ENCODE peak calls at places on chromosomes 7 and 10, in six cellular contexts. C is IMR-90, V is endodermal cell, K is K562, S is adipocyte, P is endothelial cell of umbilical vein. Z is an unnamed sample.

GRCh38 chr7:105003275-105003674 is 10.7 kb upstream of the KMT2E start:
- DNase-seq in C (peak), V (no peak), P (peak), K (no peak), S (peak), Z (no peak)

GRCh38 chr7:35508623-35509400 is 186.1 kb downstream of the HERPUD2 start:
- DNase-seq in K (no peak), C (no peak), S (peak), V (no peak), P (no peak), Z (no peak)

GRCh38 chr10:71970331-71970730 is 6.1 kb downstream of the CHST3 start:
- DNase-seq in S (peak), V (peak), K (peak), P (no peak), C (no peak), Z (peak)

GRCh38 chr10:68330852-68331454 is 911 bp upstream of the HNRNPH3 start:
- DNase-seq in V (peak), S (no peak), K (no peak), C (peak), P (no peak), Z (no peak)

GRCh38 chr10:86963341-86963919 is 4.9 kb upstream of the ADIRF start:
- DNase-seq in P (no peak), V (no peak), C (no peak), K (no peak), S (no peak), Z (no peak)

GRCh38 chr7:48052748-48053147 is 17.4 kb downstream of the C7orf57 start:
- DNase-seq in K (no peak), P (no peak), C (peak), V (no peak), S (no peak), Z (no peak)

GRCh38 chr7:102044641-102044983 is 227.2 kb downstream of the CUX1 start:
- DNase-seq in S (no peak), P (no peak), C (no peak), K (no peak), V (no peak), Z (no peak)

GRCh38 chr10:75209325-75210192 is 1.0 kb upstream of the VDAC2 start:
- DNase-seq in S (peak), C (peak), P (peak), V (peak), K (peak), Z (no peak)

DNA sequence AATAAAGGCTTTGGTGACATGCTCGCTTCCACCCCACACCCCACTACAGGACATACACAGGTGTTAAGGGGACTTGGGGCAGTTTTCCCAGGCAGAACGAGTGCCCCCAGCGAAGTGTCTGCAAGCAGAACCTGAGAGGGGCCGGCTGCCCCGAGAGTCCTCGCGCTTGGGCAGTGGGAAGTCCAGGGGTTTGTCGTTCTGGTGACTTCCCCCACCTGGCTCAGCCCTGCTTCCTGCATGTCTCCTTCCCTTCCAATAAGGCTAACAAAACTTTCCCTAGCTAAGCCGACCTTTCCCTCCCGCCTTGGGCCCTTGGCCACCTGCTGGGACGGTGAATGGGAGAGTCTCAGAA is 916 bp downstream of the VWA2 start:
- DNase-seq in V (peak), K (no peak), P (no peak), C (no peak), S (no peak), Z (no peak)
- H3K9ac ChIP-seq in V (no peak), K (no peak), P (no peak), C (no peak), S (no peak), Z (peak)

DNA sequence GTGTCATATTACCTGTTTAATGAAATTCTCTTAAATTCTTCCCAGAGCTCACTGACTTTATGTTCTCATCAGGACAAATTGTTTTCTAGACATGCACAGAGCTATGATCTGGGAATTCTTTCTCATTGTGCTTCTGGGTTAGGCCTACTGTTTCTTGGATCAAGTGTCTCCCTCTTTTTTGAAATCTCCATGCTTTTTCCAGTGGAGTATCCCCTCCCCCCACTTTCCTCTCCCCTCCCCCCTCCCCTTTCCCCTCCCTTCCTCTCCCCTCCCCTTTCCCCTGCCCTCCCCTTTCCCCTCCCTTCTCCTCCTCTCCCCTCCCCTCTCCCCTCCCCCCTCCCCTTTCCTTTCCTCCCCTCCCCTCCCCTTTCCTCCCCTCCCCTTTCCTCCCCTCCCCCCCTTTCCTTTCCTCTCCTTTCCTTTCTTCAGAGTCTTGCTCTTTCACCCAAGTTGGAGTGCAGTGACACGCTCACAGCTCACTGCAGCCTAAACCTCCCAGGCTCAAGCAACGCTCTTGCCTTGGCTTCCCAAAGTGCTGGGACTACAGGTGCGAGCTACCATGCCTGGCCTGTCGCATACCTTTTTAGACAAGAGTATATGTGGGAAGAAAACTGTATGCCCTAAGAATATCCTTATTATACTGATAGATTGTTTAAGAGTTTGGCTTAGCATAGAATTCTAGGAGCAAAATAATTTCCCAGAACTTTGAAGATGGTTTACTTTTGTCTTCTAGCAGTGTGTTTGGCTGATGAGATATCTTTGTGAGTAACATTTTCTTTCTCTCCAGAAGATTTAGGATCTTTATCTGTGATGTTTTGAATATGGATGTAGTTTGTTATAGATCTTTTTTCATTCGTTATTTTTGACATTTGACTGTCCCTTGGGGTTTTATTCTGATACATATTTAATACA is 2.5 kb downstream of the DYNC2I1 start:
- DNase-seq in S (no peak), C (no peak), K (no peak), P (no peak), V (peak), Z (peak)
- H3K9ac ChIP-seq in S (peak), C (no peak), K (peak), P (no peak), V (no peak), Z (no peak)

DNA sequence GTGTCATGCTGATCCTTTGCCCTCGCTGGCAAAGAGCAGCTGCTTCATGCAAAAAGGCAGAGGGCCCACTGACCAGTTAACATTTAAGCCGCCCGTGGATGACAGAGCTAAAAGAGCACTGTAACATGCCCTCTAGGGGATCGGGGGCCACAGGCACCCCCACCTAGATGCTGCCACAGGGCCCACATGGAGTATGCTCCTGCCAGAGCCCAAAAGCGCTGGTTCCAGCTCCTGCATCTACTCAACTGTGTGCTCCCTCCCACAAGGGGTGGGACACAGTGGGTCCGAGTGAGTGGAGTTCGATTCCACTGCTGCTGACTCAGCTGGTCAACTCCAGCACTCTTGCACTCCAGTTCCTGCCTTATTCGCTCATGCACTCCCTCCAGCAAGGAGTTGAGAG is 199.8 kb upstream of the CNTNAP2 start:
- DNase-seq in S (no peak), V (no peak), C (no peak), P (no peak), K (no peak), Z (no peak)
- H3K9ac ChIP-seq in S (no peak), V (no peak), C (no peak), P (no peak), K (no peak), Z (no peak)

GRCh38 chr7:159010411-159010810 is 134.3 kb downstream of the VIPR2 start:
- DNase-seq in S (no peak), K (no peak), C (no peak), V (no peak), P (no peak), Z (no peak)
- H3K9ac ChIP-seq in S (no peak), K (no peak), C (no peak), V (no peak), P (no peak), Z (no peak)

GRCh38 chr10:110567201-110568054 is at the start of gene SMC3:
- DNase-seq in C (peak), S (peak), K (peak), V (peak), P (peak), Z (peak)

GRCh38 chr10:110569736-110570135 is 2.2 kb downstream of the SMC3 start:
- DNase-seq in V (no peak), C (no peak), P (no peak), S (no peak), K (no peak), Z (no peak)

GRCh38 chr10:110571093-110571743 is 3.7 kb downstream of the SMC3 start:
- DNase-seq in V (no peak), C (no peak), S (no peak), P (no peak), K (no peak), Z (no peak)

GRCh38 chr10:110568055-110568735 is 700 bp downstream of the SMC3 start:
- DNase-seq in C (no peak), V (peak), S (peak), P (peak), K (no peak), Z (no peak)

GRCh38 chr10:110569120-110569519 is 1.6 kb downstream of the SMC3 start:
- DNase-seq in V (no peak), C (no peak), P (no peak), S (no peak), K (no peak), Z (no peak)
- H3K9ac ChIP-seq in V (peak), C (no peak), P (peak), S (peak), K (no peak), Z (no peak)

GRCh38 chr10:118908487-118909280 is 120.8 kb upstream of the NANOS1 start:
- DNase-seq in P (no peak), V (no peak), C (no peak), K (no peak), S (no peak), Z (no peak)
- H3K9ac ChIP-seq in P (no peak), V (no peak), C (no peak), K (no peak), S (no peak), Z (no peak)

GRCh38 chr7:1558841-1559625 is 3.0 kb upstream of the TMEM184A start:
- DNase-seq in V (no peak), K (no peak), P (no peak), S (no peak), C (no peak), Z (no peak)
- H3K9ac ChIP-seq in V (no peak), K (peak), P (no peak), S (no peak), C (no peak), Z (peak)

DNA sequence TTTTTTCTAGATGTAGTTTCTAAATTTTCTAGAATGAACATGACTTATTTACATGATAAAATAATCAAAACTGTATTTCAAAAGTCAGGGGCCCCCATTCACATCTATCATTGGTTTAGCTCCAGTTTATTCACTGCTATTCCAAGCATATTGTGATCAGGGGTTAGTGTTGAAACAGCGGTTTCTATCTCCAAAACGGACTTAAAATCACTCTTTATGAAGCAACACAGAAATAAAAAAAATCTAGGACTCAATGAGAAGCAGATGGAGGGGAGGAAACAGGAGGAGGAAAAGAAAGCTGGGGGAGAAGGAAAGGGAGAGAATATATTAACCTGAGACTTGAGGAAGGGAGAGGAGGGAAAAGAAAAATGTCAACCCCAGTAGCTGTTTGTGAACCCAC is 14.8 kb upstream of the CH25H start:
- DNase-seq in S (peak), P (no peak), C (no peak), K (no peak), V (no peak), Z (no peak)
- H3K9ac ChIP-seq in S (peak), P (no peak), C (no peak), K (no peak), V (no peak), Z (no peak)